ENCODE peak calls at places on chromosomes 1 and 21, in four cellular contexts. K is cardiac muscle cell; T is CD4-positive, CD25-positive, alpha-beta regulatory T cell; R is SJSA1. A is an unnamed sample.

GRCh38 chr1:9607352-9607751 is 18.6 kb downstream of the TMEM201 start:
- DNase-seq in K (no peak), T (no peak), R (no peak), A (no peak)

GRCh38 chr21:34846214-34846575 is 177.4 kb downstream of the CLIC6 start:
- DNase-seq in T (no peak), R (no peak), K (no peak), A (no peak)

GRCh38 chr1:5399771-5400170 is 592.5 kb downstream of the NPHP4 start:
- DNase-seq in R (no peak), K (no peak), T (no peak), A (no peak)

GRCh38 chr1:55150880-55151582 is 64.1 kb downstream of the USP24 start:
- DNase-seq in T (no peak), R (no peak), K (no peak), A (no peak)

GRCh38 chr1:196997428-196997827 is 20.1 kb downstream of the CFHR5 start:
- DNase-seq in R (no peak), T (no peak), K (no peak), A (no peak)

GRCh38 chr1:205793959-205794730 is 18.9 kb downstream of the SLC41A1 start:
- DNase-seq in R (no peak), T (no peak), K (no peak), A (no peak)

GRCh38 chr1:180912211-180912800 is 391 bp upstream of the KIAA1614 start:
- DNase-seq in K (peak; percentile 68), T (no peak), R (peak; percentile 69), A (peak; percentile 53)

GRCh38 chr1:184019506-184019905 is 18.0 kb downstream of the COLGALT2 start:
- DNase-seq in R (no peak), K (no peak), T (no peak), A (no peak)

GRCh38 chr1:6459850-6460265 is 6.1 kb downstream of the TNFRSF25 start:
- DNase-seq in T (peak; percentile 58), R (no peak), K (no peak), A (no peak)

GRCh38 chr21:14545906-14546480 is at the start of gene SAMSN1:
- DNase-seq in T (peak; percentile 62), R (no peak), K (no peak), A (no peak)

GRCh38 chr1:38541223-38541622 is 318.3 kb downstream of the RRAGC start:
- DNase-seq in T (no peak), K (no peak), R (peak; percentile 11), A (no peak)

GRCh38 chr1:207321790-207322530 is 482 bp downstream of the CD55 start:
- DNase-seq in R (no peak), T (no peak), K (peak; percentile 11), A (no peak)

GRCh38 chr1:89620664-89621063 is 12.3 kb upstream of the LRRC8C start:
- DNase-seq in R (no peak), K (no peak), T (no peak), A (no peak)

GRCh38 chr1:3409737-3410434 is 44.6 kb upstream of the ARHGEF16 start:
- DNase-seq in T (no peak), R (peak; percentile 27), K (peak; percentile 77), A (peak; percentile 59)

GRCh38 chr1:56376188-56376984 is 203.0 kb downstream of the PLPP3 start:
- DNase-seq in T (no peak), R (no peak), K (no peak), A (no peak)

GRCh38 chr1:212621043-212621829 is 12.7 kb downstream of the ATF3 start:
- DNase-seq in K (no peak), T (no peak), R (no peak), A (no peak)

GRCh38 chr1:174764186-174764585 is 235.6 kb upstream of the CACYBP start:
- DNase-seq in R (no peak), K (no peak), T (no peak), A (no peak)

GRCh38 chr1:25758466-25759070 is 41.4 kb upstream of the SELENON start:
- DNase-seq in T (no peak), K (no peak), R (no peak), A (no peak)

GRCh38 chr1:63448741-63449140 is 74.3 kb downstream of the ITGB3BP start:
- DNase-seq in R (no peak), T (no peak), K (no peak), A (no peak)

GRCh38 chr1:228059536-228060457 is 22.7 kb upstream of the ARF1 start:
- DNase-seq in R (peak; percentile 52), K (peak; percentile 46), T (peak; percentile 66), A (peak; percentile 90)

GRCh38 chr1:8340456-8340855 is 22.5 kb downstream of the SLC45A1 start:
- DNase-seq in R (no peak), K (no peak), T (no peak), A (no peak)

GRCh38 chr1:27872802-27873665 is 690 bp downstream of the THEMIS2 start:
- DNase-seq in R (no peak), K (peak; percentile 5), T (no peak), A (no peak)

GRCh38 chr1:94591791-94592565 is 50.4 kb upstream of the F3 start:
- DNase-seq in R (no peak), T (no peak), K (no peak), A (no peak)

GRCh38 chr1:56964349-56964748 is 1.5 kb downstream of the C8B start:
- DNase-seq in T (no peak), R (no peak), K (no peak), A (no peak)

GRCh38 chr1:193703655-193704054 is 517.2 kb upstream of the B3GALT2 start:
- DNase-seq in K (no peak), R (no peak), T (no peak), A (no peak)

GRCh38 chr1:228471762-228472398 is 15.3 kb upstream of the RNF187 start:
- DNase-seq in K (peak; percentile 70), T (no peak), R (peak; percentile 22), A (peak; percentile 41)

GRCh38 chr1:20534659-20535417 is 17.5 kb upstream of the FAM43B start:
- DNase-seq in K (no peak), R (no peak), T (no peak), A (no peak)

GRCh38 chr1:113536182-113536780 is 146.0 kb downstream of the MAGI3 start:
- DNase-seq in T (no peak), K (no peak), R (peak; percentile 43), A (no peak)

GRCh38 chr1:177873238-177873637 is 96.6 kb downstream of the SEC16B start:
- DNase-seq in T (no peak), K (no peak), R (peak; percentile 72), A (no peak)

GRCh38 chr1:18926315-18927081 is 24.1 kb upstream of the ALDH4A1 start:
- DNase-seq in R (peak; percentile 94), K (no peak), T (peak; percentile 71), A (no peak)

GRCh38 chr1:205630241-205630640 is 1.6 kb downstream of the ELK4 start:
- DNase-seq in K (no peak), R (peak; percentile 16), T (no peak), A (no peak)

GRCh38 chr21:34129039-34129891 is 55.9 kb downstream of the MRPS6 start:
- DNase-seq in R (peak; percentile 75), K (peak; percentile 81), T (peak; percentile 33), A (peak; percentile 87)

GRCh38 chr1:77548285-77548684 is 134.2 kb downstream of the ZZZ3 start:
- DNase-seq in R (no peak), K (no peak), T (no peak), A (no peak)

GRCh38 chr1:156814571-156815260 is 1.9 kb downstream of the SH2D2A start:
- DNase-seq in T (peak; percentile 55), K (no peak), R (no peak), A (no peak)

GRCh38 chr21:37452222-37452621 is 85.6 kb downstream of the DYRK1A start:
- DNase-seq in T (no peak), R (peak; percentile 91), K (peak; percentile 84), A (no peak)

GRCh38 chr1:111672338-111672737 is 52.7 kb downstream of the RAP1A start:
- DNase-seq in K (no peak), R (no peak), T (no peak), A (no peak)

GRCh38 chr21:31339736-31340135 is 4.3 kb downstream of the TIAM1 start:
- DNase-seq in T (no peak), R (no peak), K (no peak), A (no peak)
- H3K4me1 ChIP-seq in T (peaks cover 8% of the 10 kb centered on the region), R (peaks cover 43% of the 10 kb centered on the region), K (no peaks in the 10 kb centered on the region), A (no peaks in the 10 kb centered on the region)

DNA sequence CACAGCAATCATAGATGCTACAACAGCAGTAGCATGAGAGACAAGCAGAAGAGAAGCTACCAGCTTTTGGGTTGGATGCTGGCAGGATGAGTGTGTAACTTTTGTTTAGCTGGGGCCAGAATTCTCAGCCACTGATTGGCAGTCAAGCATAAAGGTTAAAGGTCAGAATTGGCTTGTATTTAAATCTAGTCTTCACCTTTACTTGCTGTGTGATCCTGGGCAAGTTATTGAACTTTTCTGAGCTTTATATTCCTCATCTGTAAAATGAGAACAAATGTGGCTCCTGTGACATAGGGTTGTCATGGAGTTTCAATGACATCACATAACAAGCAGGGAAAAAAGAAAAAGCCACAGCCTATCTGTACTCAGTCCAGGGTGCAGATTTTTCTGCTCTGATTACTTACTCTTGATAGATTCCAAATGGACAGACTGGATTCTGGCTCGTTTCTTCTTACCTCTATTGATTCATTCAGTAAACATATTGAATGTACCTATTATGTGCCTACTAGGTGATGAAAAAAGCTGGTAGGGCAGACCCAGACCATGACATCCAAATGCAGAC is 2.8 kb upstream of the AZIN2 start:
- DNase-seq in K (no peak), T (no peak), R (no peak), A (no peak)
- H3K27me3 ChIP-seq in K (peaks cover 19% of the 10 kb centered on the region), T (no peaks in the 10 kb centered on the region), R (no peaks in the 10 kb centered on the region), A (no peaks in the 10 kb centered on the region)

GRCh38 chr21:27566521-27566920 is 599.6 kb upstream of the ADAMTS5 start:
- DNase-seq in K (no peak), R (no peak), T (no peak), A (no peak)
- H3K9me3 ChIP-seq in K (no peaks in the 10 kb centered on the region), R (no peaks in the 10 kb centered on the region), T (no peaks in the 10 kb centered on the region), A (no peaks in the 10 kb centered on the region)

DNA sequence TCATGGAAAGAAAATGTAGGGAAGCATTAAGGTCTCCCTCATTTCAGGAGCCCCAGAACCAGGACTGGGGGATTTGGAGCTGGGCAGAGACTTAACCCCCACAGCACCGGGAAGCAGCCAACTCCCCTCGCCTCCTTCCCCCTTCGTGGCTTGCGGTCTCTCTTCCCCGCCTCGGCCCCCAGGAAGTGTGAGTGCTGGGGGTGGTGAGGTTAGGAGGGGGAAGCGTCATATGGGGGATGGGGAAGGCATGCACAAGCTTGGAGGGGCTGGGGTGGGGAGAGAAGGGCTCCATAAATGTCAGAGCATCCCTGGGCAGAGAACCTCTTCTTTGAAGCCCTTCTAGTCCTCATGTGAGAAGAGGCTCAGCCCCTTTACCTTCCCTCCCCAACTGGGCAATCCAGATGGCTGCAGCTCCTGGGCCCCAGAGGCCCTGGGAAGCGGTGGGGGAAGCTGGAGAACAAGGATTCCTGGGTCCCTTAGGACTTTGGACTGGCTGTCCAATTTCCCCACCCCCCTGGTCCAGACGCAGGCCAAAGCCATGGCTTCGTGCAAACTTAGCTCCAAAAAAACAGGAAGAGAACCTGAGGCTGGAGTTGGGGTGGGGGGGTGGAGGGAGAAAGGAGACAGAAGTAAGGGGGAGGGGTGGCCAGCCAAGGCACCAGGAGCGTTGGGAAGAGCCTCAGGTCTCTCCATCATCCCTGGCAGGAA is 7.8 kb downstream of the ZBTB7B start:
- DNase-seq in T (no peak), R (no peak), K (no peak), A (no peak)
- H3K4me1 ChIP-seq in T (peaks cover 100% of the 10 kb centered on the region), R (no peaks in the 10 kb centered on the region), K (no peaks in the 10 kb centered on the region), A (peaks cover 4% of the 10 kb centered on the region)

A was measured in HAP-1.